ENCODE peak calls at places on chromosomes 4 and X, in ten cellular contexts. D is activated naive CD4-positive, alpha-beta T cell treated with anti-CD3 and anti-CD28 coated beads, Interleukin-2, amount 50 U/mL, for 72 hours; L is activated CD8-positive, alpha-beta T cell treated with anti-CD3 and anti-CD28 coated beads, Interleukin-2, amount 10 ng/mL, durations not matched to agents 7 days and 5 days; V is Right ventricle myocardium superior; P is activated CD8-positive, alpha-beta memory T cell treated with anti-CD3 and anti-CD28 coated beads, Interleukin-2, amount 10 ng/mL, durations not matched to agents 7 days and 5 days; S is psoas muscle; B is A549; A is left lung; Z is naive thymus-derived CD8-positive, alpha-beta T cell; N is IMR-90. O is an unnamed sample.

GRCh38 chr4:164440196-164440595 is 313.7 kb upstream of the SMIM31 start:
- ATAC-seq in D (no peak), L (no peak), V (no peak), P (no peak), S (no peak), B (no peak), A (no peak), Z (no peak), N (no peak), O (no peak)

GRCh38 chr4:48949086-48949485 is 37.0 kb upstream of the CWH43 start:
- ATAC-seq in D (no peak), L (no peak), V (no peak), P (no peak), S (no peak), B (no peak), A (no peak), Z (no peak), N (no peak), O (no peak)

GRCh38 chr4:74428278-74428677 is 16.7 kb upstream of the AREG start:
- ATAC-seq in D (no peak), L (no peak), V (no peak), P (no peak), S (no peak), B (no peak), A (no peak), Z (no peak), N (no peak), O (no peak)

GRCh38 chr4:37802068-37802666 is 24.3 kb upstream of the PGM2 start:
- ATAC-seq in D (peak; percentile 30), L (no peak), V (peak; percentile 90), P (no peak), S (peak; percentile 89), B (peak; percentile 94), A (peak; percentile 91), Z (no peak), N (peak; percentile 87), O (no peak)

GRCh38 chrX:154751121-154751668 is 318 bp upstream of the GAB3 start:
- ATAC-seq in D (no peak), L (no peak), V (peak; percentile 36), P (no peak), S (no peak), B (no peak), A (peak; percentile 35), Z (no peak), N (peak; percentile 8), O (peak; percentile 65)

GRCh38 chrX:55007633-55008032 is 7.5 kb downstream of the APEX2 start:
- ATAC-seq in D (no peak), L (no peak), V (peak; percentile 82), P (no peak), S (peak; percentile 26), B (peak; percentile 38), A (peak; percentile 76), Z (no peak), N (peak; percentile 91), O (no peak)

GRCh38 chrX:357693-358471 is 28.8 kb downstream of the PPP2R3B start:
- ATAC-seq in D (peak; percentile 94), L (peak; percentile 91), V (no peak), P (peak; percentile 93), S (no peak), B (peak; percentile 54), A (no peak), Z (peak; percentile 96), N (peak; percentile 60), O (no peak)

GRCh38 chr4:142378179-142378578 is 467.9 kb downstream of the INPP4B start:
- ATAC-seq in D (peak; percentile 13), L (peak; percentile 31), V (peak; percentile 53), P (peak; percentile 17), S (no peak), B (no peak), A (no peak), Z (no peak), N (no peak), O (no peak)

GRCh38 chr4:139809207-139810157 is 143.9 kb downstream of the MGST2 start:
- ATAC-seq in D (no peak), L (no peak), V (no peak), P (no peak), S (no peak), B (no peak), A (no peak), Z (no peak), N (peak; percentile 24), O (peak; percentile 25)

GRCh38 chr4:87073187-87073569 is 138.4 kb downstream of the AFF1 start:
- ATAC-seq in D (peak; percentile 22), L (peak; percentile 9), V (peak; percentile 11), P (peak; percentile 17), S (no peak), B (no peak), A (no peak), Z (peak; percentile 11), N (no peak), O (peak; percentile 84)

GRCh38 chr4:15451866-15452765 is 17.6 kb upstream of the CC2D2A start:
- ATAC-seq in D (no peak), L (no peak), V (peak; percentile 70), P (no peak), S (peak; percentile 74), B (peak; percentile 92), A (peak; percentile 69), Z (no peak), N (peak; percentile 89), O (no peak)

GRCh38 chr4:13919021-13919441 is 291.5 kb upstream of the BOD1L1 start:
- ATAC-seq in D (no peak), L (no peak), V (peak; percentile 65), P (no peak), S (no peak), B (no peak), A (peak; percentile 42), Z (no peak), N (peak; percentile 25), O (no peak)

GRCh38 chr4:128583753-128584712 is 225.5 kb upstream of the JADE1 start:
- ATAC-seq in D (no peak), L (no peak), V (peak; percentile 85), P (no peak), S (peak; percentile 98), B (no peak), A (no peak), Z (no peak), N (no peak), O (no peak)

GRCh38 chrX:148043456-148043855 is 62.3 kb downstream of the FMR1NB start:
- ATAC-seq in D (peak; percentile 64), L (no peak), V (no peak), P (no peak), S (no peak), B (no peak), A (no peak), Z (no peak), N (no peak), O (no peak)

GRCh38 chrX:40734956-40735317 is 405 bp downstream of the MED14 start:
- ATAC-seq in D (no peak), L (no peak), V (peak; percentile 6), P (no peak), S (no peak), B (no peak), A (no peak), Z (peak; percentile 18), N (peak; percentile 21), O (no peak)

GRCh38 chr4:77120888-77121508 is 36.0 kb upstream of the CCNG2 start:
- ATAC-seq in D (no peak), L (no peak), V (no peak), P (no peak), S (no peak), B (no peak), A (no peak), Z (no peak), N (no peak), O (peak; percentile 72)

GRCh38 chr4:1008840-1009646 is 2.4 kb upstream of the FGFRL1 start:
- ATAC-seq in D (peak; percentile 25), L (peak; percentile 2), V (no peak), P (peak; percentile 1), S (peak; percentile 11), B (no peak), A (peak; percentile 2), Z (peak; percentile 14), N (peak; percentile 0), O (peak; percentile 2)

GRCh38 chr4:45120163-45120562 is 393.8 kb upstream of the GNPDA2 start:
- ATAC-seq in D (no peak), L (no peak), V (peak; percentile 93), P (no peak), S (peak; percentile 74), B (no peak), A (no peak), Z (no peak), N (no peak), O (no peak)